ENCODE peak calls at places on chromosome 20, in eight cellular contexts. One of them, this sample, is unnamed.

GRCh38 chr20:52103469-52103910 is 88.1 kb downstream of the ZFP64 start:
- DNase-seq in fibroblast of mammary gland: peak; percentile 36
- DNase-seq in tibial artery: no peak
- DNase-seq in Calu3: no peak
- DNase-seq in lung: no peak
- DNase-seq in upper lobe of right lung: peak; percentile 33
- DNase-seq in nephron progenitor cell: peak; percentile 22
- DNase-seq in uterus: no peak
- DNase-seq in this sample: no peak

GRCh38 chr20:8153281-8153908 is 21.3 kb downstream of the PLCB1 start:
- DNase-seq in fibroblast of mammary gland: peak; percentile 19
- DNase-seq in tibial artery: no peak
- DNase-seq in Calu3: no peak
- DNase-seq in lung: no peak
- DNase-seq in upper lobe of right lung: no peak
- DNase-seq in nephron progenitor cell: no peak
- DNase-seq in uterus: no peak
- DNase-seq in this sample: peak; percentile 12

GRCh38 chr20:19992996-19993908 is 23.9 kb upstream of the NAA20 start:
- DNase-seq in fibroblast of mammary gland: peak; percentile 87
- DNase-seq in tibial artery: peak; percentile 79
- DNase-seq in Calu3: peak; percentile 37
- DNase-seq in lung: no peak
- DNase-seq in upper lobe of right lung: no peak
- DNase-seq in nephron progenitor cell: no peak
- DNase-seq in uterus: no peak
- DNase-seq in this sample: no peak

GRCh38 chr20:44390280-44390679 is 34.8 kb downstream of the HNF4A start:
- DNase-seq in fibroblast of mammary gland: no peak
- DNase-seq in tibial artery: no peak
- DNase-seq in Calu3: no peak
- DNase-seq in lung: no peak
- DNase-seq in upper lobe of right lung: no peak
- DNase-seq in nephron progenitor cell: no peak
- DNase-seq in uterus: no peak
- DNase-seq in this sample: no peak

GRCh38 chr20:57676517-57677322 is 33.1 kb downstream of the PMEPA1 start:
- DNase-seq in fibroblast of mammary gland: no peak
- DNase-seq in tibial artery: no peak
- DNase-seq in Calu3: no peak
- DNase-seq in lung: no peak
- DNase-seq in upper lobe of right lung: no peak
- DNase-seq in nephron progenitor cell: no peak
- DNase-seq in uterus: no peak
- DNase-seq in this sample: peak; percentile 75

GRCh38 chr20:57711311-57711712 is 1.5 kb upstream of the PMEPA1 start:
- DNase-seq in fibroblast of mammary gland: no peak
- DNase-seq in tibial artery: peak; percentile 78
- DNase-seq in Calu3: peak; percentile 78
- DNase-seq in lung: no peak
- DNase-seq in upper lobe of right lung: no peak
- DNase-seq in nephron progenitor cell: no peak
- DNase-seq in uterus: no peak
- DNase-seq in this sample: no peak

GRCh38 chr20:31605902-31606677 is 1.0 kb downstream of the ID1 start:
- DNase-seq in fibroblast of mammary gland: no peak
- DNase-seq in tibial artery: peak; percentile 71
- DNase-seq in Calu3: peak; percentile 38
- DNase-seq in lung: peak; percentile 38
- DNase-seq in upper lobe of right lung: peak; percentile 70
- DNase-seq in nephron progenitor cell: peak; percentile 45
- DNase-seq in uterus: no peak
- DNase-seq in this sample: peak; percentile 46

GRCh38 chr20:5720696-5721095 is 29.5 kb upstream of the SHLD1 start:
- DNase-seq in fibroblast of mammary gland: no peak
- DNase-seq in tibial artery: no peak
- DNase-seq in Calu3: no peak
- DNase-seq in lung: no peak
- DNase-seq in upper lobe of right lung: no peak
- DNase-seq in nephron progenitor cell: no peak
- DNase-seq in uterus: no peak
- DNase-seq in this sample: no peak

GRCh38 chr20:1202762-1203504 is at the start of gene C20orf202:
- DNase-seq in fibroblast of mammary gland: no peak
- DNase-seq in tibial artery: no peak
- DNase-seq in Calu3: no peak
- DNase-seq in lung: no peak
- DNase-seq in upper lobe of right lung: no peak
- DNase-seq in nephron progenitor cell: no peak
- DNase-seq in uterus: no peak
- DNase-seq in this sample: no peak

GRCh38 chr20:62985089-62985778 is 21.5 kb downstream of the BHLHE23 start:
- DNase-seq in fibroblast of mammary gland: no peak
- DNase-seq in tibial artery: no peak
- DNase-seq in Calu3: no peak
- DNase-seq in lung: no peak
- DNase-seq in upper lobe of right lung: no peak
- DNase-seq in nephron progenitor cell: no peak
- DNase-seq in uterus: no peak
- DNase-seq in this sample: no peak

DNA sequence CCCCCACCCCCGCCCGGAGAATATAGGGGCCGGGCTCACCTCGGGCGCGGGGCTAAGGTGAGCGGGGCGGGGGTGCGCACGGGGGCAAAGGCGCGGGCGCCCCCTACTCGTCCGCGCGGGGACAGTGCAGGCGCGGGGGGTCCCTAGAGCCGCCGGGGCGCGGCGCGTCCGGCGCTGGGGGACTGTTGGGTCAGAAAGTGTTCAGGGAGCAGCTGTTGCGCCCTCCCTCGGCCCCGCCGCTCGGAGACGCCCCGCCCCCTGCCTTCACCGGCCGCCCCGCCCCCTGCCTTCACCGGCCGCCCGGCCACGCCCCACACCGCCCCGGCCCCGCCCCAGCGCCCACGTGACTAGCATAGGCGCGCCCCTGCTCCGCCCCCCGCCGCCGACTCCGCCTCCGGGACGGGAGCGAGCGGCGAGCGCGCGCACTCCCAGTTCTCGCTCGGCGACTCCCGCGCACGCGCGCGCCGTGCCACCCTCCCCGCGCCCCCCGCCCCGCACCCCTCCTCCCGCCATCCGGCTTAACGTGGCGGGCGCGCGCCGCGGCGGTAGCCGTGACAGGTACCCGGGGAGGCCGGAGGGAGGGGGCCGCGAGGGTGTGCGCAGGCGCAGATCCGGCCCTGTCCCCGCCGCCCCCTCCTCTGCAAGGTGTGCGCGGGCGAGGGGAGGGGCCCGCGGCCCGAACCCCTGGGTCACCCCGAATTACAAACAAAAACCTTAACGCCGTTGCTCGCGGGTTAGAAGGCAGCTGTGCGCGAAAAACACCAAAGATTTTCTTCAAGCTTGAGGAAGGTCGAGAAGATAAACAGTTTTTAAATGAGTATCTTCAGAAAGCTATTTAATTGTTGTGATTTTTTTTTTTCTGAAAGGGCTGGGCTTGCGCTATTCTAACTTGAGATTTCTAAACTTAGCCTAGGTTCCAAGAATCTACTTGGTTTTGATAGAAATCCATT is 704 bp upstream of the ZNF217 start:
- DNase-seq in fibroblast of mammary gland: peak; percentile 84
- DNase-seq in tibial artery: peak; percentile 97
- DNase-seq in Calu3: peak; percentile 100
- DNase-seq in lung: peak; percentile 94
- DNase-seq in upper lobe of right lung: peak; percentile 97
- DNase-seq in nephron progenitor cell: peak; percentile 100
- DNase-seq in uterus: peak; percentile 96
- DNase-seq in this sample: peak; percentile 100
- TF ChIP-seq CTCF in fibroblast of mammary gland: no peak
- TF ChIP-seq CTCF in tibial artery: no peak
- TF ChIP-seq CTCF in Calu3: peak; percentile 53
- TF ChIP-seq CTCF in lung: no peak
- TF ChIP-seq CTCF in upper lobe of right lung: peak; percentile 36
- TF ChIP-seq CTCF in nephron progenitor cell: no peak
- TF ChIP-seq CTCF in uterus: peak; percentile 28
- TF ChIP-seq CTCF in this sample: no peak

GRCh38 chr20:25484224-25484846 is 76.9 kb downstream of the GINS1 start:
- DNase-seq in fibroblast of mammary gland: no peak
- DNase-seq in tibial artery: no peak
- DNase-seq in Calu3: no peak
- DNase-seq in lung: no peak
- DNase-seq in upper lobe of right lung: no peak
- DNase-seq in nephron progenitor cell: no peak
- DNase-seq in uterus: no peak
- DNase-seq in this sample: no peak
- TF ChIP-seq CTCF in fibroblast of mammary gland: no peak
- TF ChIP-seq CTCF in tibial artery: no peak
- TF ChIP-seq CTCF in Calu3: no peak
- TF ChIP-seq CTCF in lung: no peak
- TF ChIP-seq CTCF in upper lobe of right lung: no peak
- TF ChIP-seq CTCF in nephron progenitor cell: no peak
- TF ChIP-seq CTCF in uterus: no peak
- TF ChIP-seq CTCF in this sample: no peak

DNA sequence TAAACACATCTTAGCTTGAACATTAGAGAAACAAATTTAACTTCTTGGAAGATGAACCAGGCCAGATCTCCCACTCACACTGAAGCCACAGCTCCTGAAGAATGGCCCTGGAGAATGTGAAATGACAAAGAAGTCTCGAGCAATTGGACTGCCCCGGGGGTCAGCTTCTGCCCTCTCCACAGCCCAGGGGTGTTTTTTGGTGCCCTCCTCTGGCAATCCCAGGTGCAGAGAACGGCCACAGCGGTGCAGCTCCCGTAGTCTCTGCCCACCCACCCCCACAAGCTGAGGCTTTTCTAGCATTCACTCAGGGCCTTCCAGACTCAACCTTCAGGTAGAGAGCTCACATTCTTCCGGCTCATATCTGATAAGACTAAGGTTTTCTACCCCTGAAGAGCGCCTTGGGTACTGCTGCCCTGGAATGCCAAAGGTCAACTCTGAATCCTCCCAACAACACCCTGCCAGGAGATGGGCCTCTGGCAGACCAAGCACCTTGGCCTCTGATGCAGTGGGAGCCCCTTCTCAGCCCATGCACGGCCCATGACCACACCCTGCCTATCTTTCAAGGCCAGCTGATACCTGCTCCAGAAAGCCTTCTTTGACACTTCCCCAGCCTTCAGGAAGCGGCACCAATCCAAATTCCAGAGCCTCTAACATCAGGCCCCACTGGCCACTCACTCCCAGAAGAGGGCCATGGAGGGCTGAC is 208.3 kb downstream of the SYNDIG1 start:
- DNase-seq in fibroblast of mammary gland: no peak
- DNase-seq in tibial artery: peak; percentile 41
- DNase-seq in Calu3: no peak
- DNase-seq in lung: no peak
- DNase-seq in upper lobe of right lung: peak; percentile 48
- DNase-seq in nephron progenitor cell: no peak
- DNase-seq in uterus: no peak
- DNase-seq in this sample: no peak
- TF ChIP-seq CTCF in fibroblast of mammary gland: no peak
- TF ChIP-seq CTCF in tibial artery: no peak
- TF ChIP-seq CTCF in Calu3: no peak
- TF ChIP-seq CTCF in lung: no peak
- TF ChIP-seq CTCF in upper lobe of right lung: no peak
- TF ChIP-seq CTCF in nephron progenitor cell: no peak
- TF ChIP-seq CTCF in uterus: no peak
- TF ChIP-seq CTCF in this sample: no peak

DNA sequence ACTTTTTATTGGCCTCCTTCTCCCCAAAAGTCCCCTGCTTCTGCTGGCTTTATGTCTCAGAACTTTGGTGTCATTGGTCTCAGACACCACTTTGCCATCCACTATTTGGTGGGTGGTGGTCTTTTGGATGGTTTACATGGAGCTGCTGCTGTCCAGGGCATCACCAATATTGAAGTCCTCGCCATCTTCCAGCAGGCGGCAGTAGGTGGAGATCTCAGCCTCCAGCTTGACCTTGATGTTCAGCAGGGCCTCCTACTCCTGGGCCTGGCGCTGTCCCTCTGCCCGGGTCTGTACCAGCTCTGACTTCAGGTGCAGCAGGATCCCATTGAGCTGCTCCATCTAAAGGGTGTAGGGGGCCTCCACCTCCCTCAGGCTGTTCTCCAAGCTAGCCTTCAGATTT is 148.4 kb upstream of the FOXA2 start:
- DNase-seq in fibroblast of mammary gland: no peak
- DNase-seq in tibial artery: no peak
- DNase-seq in Calu3: no peak
- DNase-seq in lung: no peak
- DNase-seq in upper lobe of right lung: no peak
- DNase-seq in nephron progenitor cell: no peak
- DNase-seq in uterus: no peak
- DNase-seq in this sample: no peak
- TF ChIP-seq CTCF in fibroblast of mammary gland: no peak
- TF ChIP-seq CTCF in tibial artery: no peak
- TF ChIP-seq CTCF in Calu3: no peak
- TF ChIP-seq CTCF in lung: no peak
- TF ChIP-seq CTCF in upper lobe of right lung: no peak
- TF ChIP-seq CTCF in nephron progenitor cell: no peak
- TF ChIP-seq CTCF in uterus: no peak
- TF ChIP-seq CTCF in this sample: no peak